ENCODE peak calls at places on chromosome 2, in seven cellular contexts. O, B, F, A, S, T and Y are unnamed samples.
A peak's percentile ranks its signal among the peaks of the same experiment; 100 is the strongest.

GRCh38 chr2:31886700-31887099 is 124.1 kb downstream of the MEMO1 start:
- DNase-seq in O (no peak), B (peak; percentile 13), F (no peak), A (no peak), S (no peak), T (peak; percentile 42), Y (no peak)

GRCh38 chr2:142769761-142770160 is 107.7 kb upstream of the KYNU start:
- DNase-seq in O (no peak), B (no peak), F (no peak), A (no peak), S (peak; percentile 36), T (no peak), Y (no peak)

GRCh38 chr2:95305341-95306058 is 8.4 kb downstream of the KCNIP3 start:
- DNase-seq in O (peak; percentile 50), B (peak; percentile 89), F (no peak), A (no peak), S (no peak), T (no peak), Y (peak; percentile 65)

GRCh38 chr2:185433824-185434223 is 304.8 kb upstream of the FSIP2 start:
- DNase-seq in O (no peak), B (no peak), F (no peak), A (no peak), S (peak; percentile 67), T (no peak), Y (no peak)

GRCh38 chr2:20419752-20420151 is 27.1 kb upstream of the RHOB start:
- DNase-seq in O (no peak), B (no peak), F (no peak), A (no peak), S (no peak), T (no peak), Y (no peak)

GRCh38 chr2:232353660-232354059 is 24.9 kb upstream of the ALPP start:
- DNase-seq in O (no peak), B (no peak), F (no peak), A (peak; percentile 11), S (no peak), T (no peak), Y (no peak)

GRCh38 chr2:135457279-135457678 is 73.7 kb downstream of the ZRANB3 start:
- DNase-seq in O (no peak), B (no peak), F (no peak), A (no peak), S (no peak), T (no peak), Y (no peak)

GRCh38 chr2:165192729-165193128 is 11.1 kb downstream of the SCN3A start:
- DNase-seq in O (no peak), B (no peak), F (no peak), A (no peak), S (no peak), T (peak; percentile 22), Y (no peak)

GRCh38 chr2:175926272-175926671 is 75.8 kb downstream of the LNPK start:
- DNase-seq in O (no peak), B (no peak), F (no peak), A (no peak), S (peak; percentile 47), T (no peak), Y (no peak)

GRCh38 chr2:128623776-128624424 is 305.2 kb upstream of the HS6ST1 start:
- DNase-seq in O (no peak), B (no peak), F (no peak), A (no peak), S (peak; percentile 40), T (peak; percentile 14), Y (no peak)

GRCh38 chr2:71071681-71072398 is 3.4 kb downstream of the NAGK start:
- DNase-seq in O (peak; percentile 42), B (no peak), F (no peak), A (no peak), S (peak; percentile 40), T (peak; percentile 82), Y (peak; percentile 52)

GRCh38 chr2:42999391-42999811 is 207.0 kb upstream of the HAAO start:
- DNase-seq in O (peak; percentile 80), B (no peak), F (no peak), A (no peak), S (no peak), T (no peak), Y (peak; percentile 70)

GRCh38 chr2:86062043-86062442 is 43.6 kb downstream of the POLR1A start:
- DNase-seq in O (no peak), B (no peak), F (no peak), A (no peak), S (peak; percentile 14), T (no peak), Y (no peak)

GRCh38 chr2:32425719-32426141 is 68.9 kb downstream of the BIRC6 start:
- DNase-seq in O (no peak), B (no peak), F (no peak), A (no peak), S (no peak), T (no peak), Y (no peak)

GRCh38 chr2:218003994-218004419 is 1.2 kb upstream of the TNS1 start:
- DNase-seq in O (peak; percentile 57), B (peak; percentile 81), F (peak; percentile 88), A (peak; percentile 93), S (no peak), T (no peak), Y (peak; percentile 48)
- H3K4me1 ChIP-seq in O (no peaks in the 10 kb centered on the region), B (peaks cover 48% of the 10 kb centered on the region), F (peaks cover 4% of the 10 kb centered on the region), A (peaks cover 31% of the 10 kb centered on the region), S (peaks cover 6% of the 10 kb centered on the region), T (no peaks in the 10 kb centered on the region), Y (no peaks in the 10 kb centered on the region)

GRCh38 chr2:22737144-22737543 is 647.8 kb upstream of the KLHL29 start:
- DNase-seq in O (no peak), B (no peak), F (no peak), A (no peak), S (no peak), T (no peak), Y (no peak)
- TF ChIP-seq CTCF in O (no peak), B (no peak), F (no peak), A (no peak), S (no peak), T (peak; percentile 52), Y (no peak)

GRCh38 chr2:222298311-222299150 is at the start of gene PAX3:
- DNase-seq in O (no peak), B (no peak), F (no peak), A (peak; percentile 79), S (no peak), T (no peak), Y (no peak)
- H3K4me3 ChIP-seq in O (peak within 1 kb of the TSS; percentile 13), B (no peak within 1 kb of the TSS), F (no peak within 1 kb of the TSS), A (peak within 1 kb of the TSS; percentile 75), S (no peak within 1 kb of the TSS), T (no peak within 1 kb of the TSS), Y (no peak within 1 kb of the TSS)

GRCh38 chr2:200490001-200490400 is 19.9 kb downstream of the KCTD18 start:
- DNase-seq in O (no peak), B (no peak), F (no peak), A (no peak), S (no peak), T (no peak), Y (no peak)
- H3K4me1 ChIP-seq in O (no peaks in the 10 kb centered on the region), B (no peaks in the 10 kb centered on the region), F (no peaks in the 10 kb centered on the region), A (peaks cover 3% of the 10 kb centered on the region), S (peaks cover 4% of the 10 kb centered on the region), T (no peaks in the 10 kb centered on the region), Y (no peaks in the 10 kb centered on the region)

DNA sequence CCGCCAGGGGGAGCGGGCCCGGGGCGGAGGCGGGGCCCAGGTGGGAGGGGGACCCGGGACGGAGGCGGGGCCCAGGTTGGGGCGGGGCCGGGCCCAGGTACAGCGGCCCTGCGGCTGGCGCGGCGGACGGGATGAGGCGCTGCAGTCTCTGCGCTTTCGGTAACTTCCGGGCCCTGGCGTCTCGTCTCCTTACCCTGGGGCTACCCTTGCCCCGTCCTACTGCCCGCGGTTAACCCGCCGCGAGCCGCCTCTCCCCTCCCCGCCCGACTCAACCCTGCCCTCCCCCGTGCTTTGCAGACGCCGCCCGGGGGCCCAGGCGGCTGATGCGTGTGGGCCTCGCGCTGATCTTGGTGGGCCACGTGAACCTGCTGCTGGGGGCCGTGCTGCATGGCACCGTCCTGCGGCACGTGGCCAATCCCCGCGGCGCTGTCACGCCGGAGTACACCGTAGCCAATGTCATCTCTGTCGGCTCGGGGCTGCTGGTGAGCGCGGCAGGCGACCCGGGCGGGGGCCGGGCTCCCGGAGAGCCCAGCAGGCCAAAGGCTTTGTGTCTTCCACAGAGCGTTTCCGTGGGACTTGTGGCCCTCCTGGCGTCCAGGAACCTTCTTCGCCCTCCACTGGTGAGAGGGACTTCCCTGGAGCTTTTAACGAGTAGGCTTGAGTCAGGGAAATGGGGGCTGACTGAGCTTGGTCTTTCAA is at the start of gene KRTCAP3:
- DNase-seq in O (peak; percentile 84), B (peak; percentile 91), F (no peak), A (peak; percentile 57), S (no peak), T (peak; percentile 17), Y (peak; percentile 87)
- TF ChIP-seq CTCF in O (peak; percentile 29), B (peak; percentile 64), F (no peak), A (no peak), S (no peak), T (no peak), Y (peak; percentile 35)